ENCODE peak calls at places on chromosomes 2 and 18, in eight cellular contexts. U is tibial artery, G is thoracic aorta, S is breast epithelium, W is MM.1S, R is cardiac muscle cell, L is fibroblast of mammary gland, E is stomach. Y is an unnamed sample.

GRCh38 chr2:26901326-26902183 is 53.6 kb downstream of the DPYSL5 start:
- DNase-seq in U (no peak), G (no peak), S (no peak), W (no peak), R (no peak), L (peak), E (no peak), Y (no peak)

GRCh38 chr2:236161531-236161930 is 6.7 kb downstream of the GBX2 start:
- DNase-seq in U (no peak), G (no peak), S (no peak), W (no peak), R (no peak), L (no peak), E (no peak), Y (no peak)

GRCh38 chr2:207231962-207232361 is 66.2 kb upstream of the KLF7 start:
- DNase-seq in U (no peak), G (no peak), S (no peak), W (no peak), R (no peak), L (no peak), E (no peak), Y (no peak)

GRCh38 chr2:63740943-63741342 is 100.8 kb upstream of the UGP2 start:
- DNase-seq in U (no peak), G (no peak), S (no peak), W (no peak), R (no peak), L (peak), E (no peak), Y (no peak)

GRCh38 chr18:3814840-3815239 is 364.9 kb downstream of the TGIF1 start:
- DNase-seq in U (no peak), G (no peak), S (no peak), W (no peak), R (no peak), L (peak), E (no peak), Y (no peak)

GRCh38 chr2:19299032-19299431 is 59.4 kb downstream of the OSR1 start:
- DNase-seq in U (no peak), G (no peak), S (no peak), W (no peak), R (no peak), L (no peak), E (no peak), Y (no peak)

GRCh38 chr2:14903709-14904374 is 271.3 kb downstream of the LRATD1 start:
- DNase-seq in U (no peak), G (no peak), S (no peak), W (peak), R (peak), L (peak), E (peak), Y (no peak)

GRCh38 chr2:43220982-43221659 is 5.3 kb downstream of the ZFP36L2 start:
- DNase-seq in U (peak), G (no peak), S (no peak), W (peak), R (no peak), L (peak), E (peak), Y (peak)

GRCh38 chr2:132669854-132670103 is 226 bp downstream of the LYPD1 start:
- DNase-seq in U (no peak), G (no peak), S (no peak), W (no peak), R (peak), L (no peak), E (no peak), Y (no peak)

GRCh38 chr18:7234061-7234460 is 3.2 kb downstream of the LRRC30 start:
- DNase-seq in U (no peak), G (no peak), S (no peak), W (no peak), R (peak), L (no peak), E (no peak), Y (no peak)

GRCh38 chr2:203870481-203870880 is 2.9 kb downstream of the CTLA4 start:
- DNase-seq in U (no peak), G (no peak), S (no peak), W (no peak), R (no peak), L (no peak), E (no peak), Y (no peak)

GRCh38 chr2:96800762-96801463 is 15.2 kb upstream of the CNNM3 start:
- DNase-seq in U (peak), G (peak), S (peak), W (no peak), R (peak), L (peak), E (peak), Y (peak)

GRCh38 chr2:239802101-239802649 is 223.0 kb downstream of the NDUFA10 start:
- DNase-seq in U (peak), G (no peak), S (peak), W (no peak), R (no peak), L (no peak), E (peak), Y (no peak)

GRCh38 chr2:8229546-8229986 is 452.3 kb upstream of the ID2 start:
- DNase-seq in U (peak), G (no peak), S (no peak), W (peak), R (no peak), L (peak), E (peak), Y (peak)

GRCh38 chr2:160091381-160091780 is 29.0 kb upstream of the PLA2R1 start:
- DNase-seq in U (no peak), G (no peak), S (no peak), W (no peak), R (no peak), L (peak), E (no peak), Y (no peak)

GRCh38 chr2:63484481-63484880 is 103.8 kb downstream of the WDPCP start:
- DNase-seq in U (no peak), G (no peak), S (no peak), W (no peak), R (no peak), L (no peak), E (no peak), Y (no peak)

GRCh38 chr18:57961411-57961810 is 82.6 kb upstream of the NEDD4L start:
- DNase-seq in U (no peak), G (no peak), S (no peak), W (no peak), R (no peak), L (no peak), E (no peak), Y (no peak)

GRCh38 chr18:53551868-53552426 is 672.5 kb downstream of the MBD2 start:
- DNase-seq in U (no peak), G (no peak), S (no peak), W (no peak), R (no peak), L (no peak), E (no peak), Y (no peak)

GRCh38 chr2:160257015-160257741 is 57.1 kb upstream of the ITGB6 start:
- DNase-seq in U (no peak), G (no peak), S (no peak), W (no peak), R (no peak), L (no peak), E (no peak), Y (no peak)

GRCh38 chr2:161428240-161428587 is 12.1 kb downstream of the TBR1 start:
- DNase-seq in U (no peak), G (no peak), S (no peak), W (no peak), R (no peak), L (no peak), E (no peak), Y (no peak)

GRCh38 chr2:240437861-240438809 is 2.7 kb downstream of the GPC1 start:
- DNase-seq in U (peak), G (no peak), S (no peak), W (peak), R (peak), L (peak), E (peak), Y (no peak)

GRCh38 chr2:150142561-150142960 is 344.9 kb downstream of the RND3 start:
- DNase-seq in U (no peak), G (no peak), S (no peak), W (no peak), R (no peak), L (peak), E (no peak), Y (no peak)

GRCh38 chr2:42139141-42139540 is 30.0 kb upstream of the EML4 start:
- DNase-seq in U (no peak), G (no peak), S (no peak), W (no peak), R (no peak), L (no peak), E (no peak), Y (no peak)

GRCh38 chr2:11343626-11344341 is 652 bp downstream of the ROCK2 start:
- DNase-seq in U (peak), G (no peak), S (no peak), W (peak), R (peak), L (peak), E (peak), Y (no peak)

GRCh38 chr2:218186355-218186766 is 19.6 kb upstream of the CXCR1 start:
- DNase-seq in U (peak), G (no peak), S (peak), W (peak), R (peak), L (peak), E (peak), Y (no peak)

GRCh38 chr2:64052468-64053241 is 33.4 kb upstream of the VPS54 start:
- DNase-seq in U (no peak), G (no peak), S (no peak), W (no peak), R (no peak), L (no peak), E (no peak), Y (no peak)

GRCh38 chr2:205701509-205701908 is 19.2 kb downstream of the NRP2 start:
- DNase-seq in U (no peak), G (no peak), S (no peak), W (no peak), R (no peak), L (peak), E (no peak), Y (no peak)

GRCh38 chr2:224242543-224242942 is 159.4 kb downstream of the FAM124B start:
- DNase-seq in U (no peak), G (no peak), S (no peak), W (no peak), R (no peak), L (peak), E (no peak), Y (no peak)

GRCh38 chr2:180742809-180743208 is 237.6 kb upstream of the UBE2E3 start:
- DNase-seq in U (no peak), G (no peak), S (no peak), W (no peak), R (no peak), L (no peak), E (no peak), Y (no peak)

GRCh38 chr2:240467659-240468299 is 32.3 kb downstream of the GPC1 start:
- DNase-seq in U (peak), G (peak), S (no peak), W (no peak), R (no peak), L (no peak), E (peak), Y (no peak)

GRCh38 chr2:169452080-169452479 is 27.2 kb upstream of the BBS5 start:
- DNase-seq in U (no peak), G (no peak), S (no peak), W (peak), R (peak), L (peak), E (no peak), Y (no peak)

GRCh38 chr2:12199661-12200258 is 453.3 kb downstream of the LPIN1 start:
- DNase-seq in U (no peak), G (no peak), S (no peak), W (no peak), R (no peak), L (no peak), E (no peak), Y (no peak)

GRCh38 chr18:44637210-44638051 is 43.3 kb upstream of the SETBP1 start:
- DNase-seq in U (no peak), G (no peak), S (no peak), W (no peak), R (no peak), L (peak), E (no peak), Y (no peak)

GRCh38 chr2:73939419-73939818 is 12.7 kb downstream of the DGUOK start:
- DNase-seq in U (no peak), G (no peak), S (no peak), W (no peak), R (no peak), L (peak), E (peak), Y (no peak)

GRCh38 chr2:207506426-207506825 is 23.3 kb upstream of the CREB1 start:
- DNase-seq in U (no peak), G (no peak), S (no peak), W (peak), R (no peak), L (no peak), E (no peak), Y (no peak)

GRCh38 chr2:10079192-10079930 is 850 bp downstream of the CYS1 start:
- DNase-seq in U (peak), G (no peak), S (no peak), W (no peak), R (peak), L (peak), E (no peak), Y (no peak)

GRCh38 chr18:48901145-48902022 is 49.4 kb downstream of the SMAD7 start:
- DNase-seq in U (no peak), G (no peak), S (no peak), W (no peak), R (no peak), L (no peak), E (no peak), Y (no peak)

GRCh38 chr2:43251171-43251731 is 24.8 kb upstream of the ZFP36L2 start:
- DNase-seq in U (peak), G (no peak), S (no peak), W (no peak), R (peak), L (peak), E (no peak), Y (no peak)

GRCh38 chr18:33804258-33804657 is 226.2 kb downstream of the ASXL3 start:
- DNase-seq in U (no peak), G (no peak), S (no peak), W (no peak), R (peak), L (peak), E (peak), Y (no peak)

GRCh38 chr2:197297262-197297661 is 13.3 kb downstream of the ANKRD44 start:
- DNase-seq in U (no peak), G (no peak), S (no peak), W (no peak), R (no peak), L (no peak), E (no peak), Y (no peak)

GRCh38 chr2:197297772-197298318 is 12.7 kb downstream of the ANKRD44 start:
- DNase-seq in U (no peak), G (no peak), S (no peak), W (no peak), R (no peak), L (no peak), E (no peak), Y (no peak)

GRCh38 chr2:197294260-197294659 is 16.3 kb downstream of the ANKRD44 start:
- DNase-seq in U (no peak), G (no peak), S (no peak), W (peak), R (no peak), L (no peak), E (no peak), Y (no peak)

GRCh38 chr2:197298609-197299008 is 12.0 kb downstream of the ANKRD44 start:
- DNase-seq in U (no peak), G (no peak), S (no peak), W (no peak), R (no peak), L (no peak), E (no peak), Y (no peak)

DNA sequence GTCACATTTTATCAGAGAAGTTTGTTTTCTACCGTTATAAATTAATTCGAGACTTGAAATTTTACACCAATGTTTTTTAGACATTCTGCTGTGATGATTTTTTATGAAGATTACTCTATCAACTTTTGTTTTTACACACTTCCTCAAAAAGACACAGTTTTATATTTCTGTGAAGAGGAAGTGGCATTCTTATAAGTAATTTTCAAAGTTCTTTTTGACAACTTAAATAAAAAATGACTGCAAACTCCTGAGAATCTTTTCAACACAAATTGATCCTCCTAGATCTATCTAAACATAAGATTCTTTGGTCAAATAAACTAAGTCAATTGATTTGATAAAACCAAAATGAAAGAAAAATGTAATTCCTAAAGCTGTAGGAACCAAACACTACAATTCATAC is 13.7 kb downstream of the ANKRD44 start:
- DNase-seq in U (no peak), G (no peak), S (no peak), W (no peak), R (no peak), L (no peak), E (no peak), Y (no peak)
- H3K4me3 ChIP-seq in U (no peak), G (no peak), S (no peak), W (no peak), R (no peak), L (no peak), E (no peak), Y (no peak)

GRCh38 chr2:68391869-68392268 is 26.8 kb downstream of the PLEK start:
- DNase-seq in U (no peak), G (no peak), S (no peak), W (no peak), R (no peak), L (no peak), E (no peak), Y (no peak)

GRCh38 chr2:68390600-68390999 is 25.5 kb downstream of the PLEK start:
- DNase-seq in U (no peak), G (no peak), S (no peak), W (no peak), R (no peak), L (no peak), E (no peak), Y (no peak)

GRCh38 chr2:68388772-68389171 is 23.7 kb downstream of the PLEK start:
- DNase-seq in U (no peak), G (no peak), S (no peak), W (no peak), R (no peak), L (no peak), E (no peak), Y (no peak)

GRCh38 chr2:68391099-68391498 is 26.0 kb downstream of the PLEK start:
- DNase-seq in U (no peak), G (no peak), S (no peak), W (no peak), R (no peak), L (peak), E (no peak), Y (no peak)

GRCh38 chr2:68390114-68390513 is 25.0 kb downstream of the PLEK start:
- DNase-seq in U (no peak), G (no peak), S (no peak), W (no peak), R (no peak), L (no peak), E (no peak), Y (no peak)
- TF ChIP-seq CTCF in U (no peak), G (no peak), S (no peak), W (no peak), R (no peak), L (no peak), E (no peak), Y (no peak)

DNA sequence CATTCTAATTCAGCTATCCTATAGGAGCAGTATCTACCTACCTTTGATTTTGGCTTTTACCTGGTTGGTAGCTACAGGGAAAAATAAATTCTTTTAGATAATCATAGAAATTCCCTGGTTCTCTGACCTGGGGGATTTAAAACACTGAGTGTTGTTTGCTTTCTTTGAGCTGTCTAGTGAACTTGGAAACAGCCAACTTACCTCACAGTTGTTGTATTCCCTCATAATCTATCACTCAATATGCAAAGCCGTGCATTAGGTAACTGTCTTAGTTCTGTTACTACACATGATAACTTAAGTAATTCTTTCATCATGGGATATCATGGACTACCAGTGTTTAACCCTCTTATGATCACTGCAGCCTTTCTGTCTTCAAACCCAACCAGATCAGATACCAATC is 127.8 kb downstream of the TTC27 start:
- DNase-seq in U (no peak), G (no peak), S (no peak), W (no peak), R (no peak), L (no peak), E (no peak), Y (no peak)
- H3K4me3 ChIP-seq in U (no peak), G (no peak), S (no peak), W (peak), R (no peak), L (no peak), E (no peak), Y (no peak)

GRCh38 chr2:201420442-201421113 is 30.7 kb downstream of the TRAK2 start:
- DNase-seq in U (no peak), G (no peak), S (no peak), W (no peak), R (no peak), L (peak), E (no peak), Y (no peak)

GRCh38 chr2:201415149-201415548 is 36.1 kb downstream of the TRAK2 start:
- DNase-seq in U (no peak), G (no peak), S (no peak), W (no peak), R (no peak), L (no peak), E (no peak), Y (no peak)

GRCh38 chr2:201414099-201415023 is 36.9 kb downstream of the TRAK2 start:
- DNase-seq in U (no peak), G (no peak), S (no peak), W (peak), R (no peak), L (peak), E (no peak), Y (no peak)

GRCh38 chr2:201419986-201420385 is 31.3 kb downstream of the TRAK2 start:
- DNase-seq in U (no peak), G (no peak), S (no peak), W (no peak), R (no peak), L (no peak), E (no peak), Y (no peak)

GRCh38 chr2:201419057-201419635 is 32.1 kb downstream of the TRAK2 start:
- DNase-seq in U (no peak), G (no peak), S (no peak), W (no peak), R (no peak), L (peak), E (no peak), Y (no peak)
- TF ChIP-seq CTCF in U (no peak), G (no peak), S (no peak), W (no peak), R (no peak), L (no peak), E (no peak), Y (no peak)

GRCh38 chr2:100182494-100183355 is 40.3 kb upstream of the AFF3 start:
- DNase-seq in U (no peak), G (no peak), S (peak), W (no peak), R (peak), L (peak), E (no peak), Y (no peak)
- H3K4me3 ChIP-seq in U (no peak), G (no peak), S (no peak), W (no peak), R (no peak), L (no peak), E (no peak), Y (no peak)

Y was measured in esophagus squamous epithelium.